ENCODE peak calls at places on chromosome 19, in five cellular contexts. V, Y, Q, M and N are unnamed samples.

GRCh38 chr19:3034194-3034844 is 5.2 kb upstream of the TLE2 start:
- DNase-seq in Y (no peak), M (no peak), V (no peak), Q (no peak), N (no peak)

GRCh38 chr19:49677232-49677881 is at the start of gene PRMT1:
- DNase-seq in Y (no peak), M (no peak), V (peak; percentile 70), Q (no peak), N (no peak)

GRCh38 chr19:38384209-38385027 is 3.4 kb downstream of the GGN start:
- DNase-seq in Q (no peak), Y (no peak), M (no peak), V (no peak), N (no peak)

GRCh38 chr19:38660724-38661123 is 13.3 kb downstream of the ACTN4 start:
- DNase-seq in V (no peak), M (no peak), Q (no peak), Y (no peak), N (no peak)

GRCh38 chr19:28883241-28883693 is 329.7 kb downstream of the UQCRFS1 start:
- DNase-seq in M (peak; percentile 64), Q (no peak), V (no peak), Y (peak; percentile 62), N (no peak)

GRCh38 chr19:13610042-13610691 is 103.9 kb upstream of the CACNA1A start:
- DNase-seq in Y (no peak), V (peak; percentile 27), M (no peak), Q (no peak), N (no peak)

GRCh38 chr19:36638862-36639510 is 27.7 kb downstream of the ZNF461 start:
- DNase-seq in V (no peak), M (no peak), Q (no peak), Y (no peak), N (no peak)

GRCh38 chr19:28618504-28618903 is 594.4 kb downstream of the UQCRFS1 start:
- DNase-seq in Q (no peak), V (no peak), M (no peak), Y (no peak), N (no peak)

GRCh38 chr19:50537769-50538230 is 24.1 kb upstream of the ASPDH start:
- DNase-seq in Q (peak; percentile 60), Y (peak; percentile 84), V (peak; percentile 92), M (peak; percentile 79), N (peak; percentile 79)